ENCODE peak calls at places on chromosomes 12 and 14, in four cellular contexts. One of them, this sample, is unnamed.

GRCh38 chr12:95591731-95592130 is 40.5 kb upstream of the USP44 start:
- DNase-seq in WTC11: no peak
- DNase-seq in omental fat pad: no peak
- DNase-seq in nephron progenitor cell: no peak
- DNase-seq in this sample: no peak

GRCh38 chr14:69324341-69324931 is 64.5 kb downstream of the GALNT16 start:
- DNase-seq in WTC11: peak
- DNase-seq in omental fat pad: no peak
- DNase-seq in nephron progenitor cell: no peak
- DNase-seq in this sample: no peak

GRCh38 chr12:15322164-15323054 is at the start of gene PTPRO:
- DNase-seq in WTC11: peak
- DNase-seq in omental fat pad: no peak
- DNase-seq in nephron progenitor cell: peak
- DNase-seq in this sample: no peak

GRCh38 chr12:14256555-14257169 is 108.8 kb upstream of the ATF7IP start:
- DNase-seq in WTC11: peak
- DNase-seq in omental fat pad: peak
- DNase-seq in nephron progenitor cell: peak
- DNase-seq in this sample: peak

GRCh38 chr14:93784878-93785277 is 3.4 kb downstream of the PRIMA1 start:
- DNase-seq in WTC11: no peak
- DNase-seq in omental fat pad: no peak
- DNase-seq in nephron progenitor cell: no peak
- DNase-seq in this sample: no peak

GRCh38 chr12:47576256-47576655 is 129.6 kb downstream of the RPAP3 start:
- DNase-seq in WTC11: peak
- DNase-seq in omental fat pad: no peak
- DNase-seq in nephron progenitor cell: peak
- DNase-seq in this sample: no peak

GRCh38 chr12:73421832-73422231 is 1115.8 kb upstream of the ATXN7L3B start:
- DNase-seq in WTC11: no peak
- DNase-seq in omental fat pad: no peak
- DNase-seq in nephron progenitor cell: no peak
- DNase-seq in this sample: peak

GRCh38 chr12:93571854-93572711 is at the start of gene SOCS2:
- DNase-seq in WTC11: peak
- DNase-seq in omental fat pad: no peak
- DNase-seq in nephron progenitor cell: peak
- DNase-seq in this sample: peak

GRCh38 chr14:64185184-64185583 is 109.0 kb downstream of the ESR2 start:
- DNase-seq in WTC11: no peak
- DNase-seq in omental fat pad: no peak
- DNase-seq in nephron progenitor cell: no peak
- DNase-seq in this sample: no peak

GRCh38 chr12:66398931-66399625 is 96.8 kb downstream of the HELB start:
- DNase-seq in WTC11: no peak
- DNase-seq in omental fat pad: no peak
- DNase-seq in nephron progenitor cell: no peak
- DNase-seq in this sample: no peak

GRCh38 chr12:93237235-93237915 is 140.3 kb upstream of the NUDT4 start:
- DNase-seq in WTC11: no peak
- DNase-seq in omental fat pad: no peak
- DNase-seq in nephron progenitor cell: no peak
- DNase-seq in this sample: no peak

GRCh38 chr12:8844665-8845064 is 22.2 kb downstream of the A2ML1 start:
- DNase-seq in WTC11: no peak
- DNase-seq in omental fat pad: no peak
- DNase-seq in nephron progenitor cell: no peak
- DNase-seq in this sample: no peak

GRCh38 chr14:105199093-105199492 is 18.0 kb upstream of the NUDT14 start:
- DNase-seq in WTC11: no peak
- DNase-seq in omental fat pad: no peak
- DNase-seq in nephron progenitor cell: no peak
- DNase-seq in this sample: no peak

GRCh38 chr12:66129934-66130266 is 650 bp downstream of the LLPH start:
- DNase-seq in WTC11: no peak
- DNase-seq in omental fat pad: no peak
- DNase-seq in nephron progenitor cell: no peak
- DNase-seq in this sample: no peak

GRCh38 chr12:125856899-125857298 is 791.7 kb downstream of the AACS start:
- DNase-seq in WTC11: no peak
- DNase-seq in omental fat pad: no peak
- DNase-seq in nephron progenitor cell: no peak
- DNase-seq in this sample: no peak

GRCh38 chr14:79011091-79011919 is 841.1 kb downstream of the NRXN3 start:
- DNase-seq in WTC11: no peak
- DNase-seq in omental fat pad: no peak
- DNase-seq in nephron progenitor cell: peak
- DNase-seq in this sample: peak

GRCh38 chr12:100077367-100077766 is 65.3 kb downstream of the BLTP3B start:
- DNase-seq in WTC11: no peak
- DNase-seq in omental fat pad: no peak
- DNase-seq in nephron progenitor cell: no peak
- DNase-seq in this sample: no peak

GRCh38 chr12:76422878-76423438 is 74.7 kb upstream of the BBS10 start:
- DNase-seq in WTC11: no peak
- DNase-seq in omental fat pad: no peak
- DNase-seq in nephron progenitor cell: no peak
- DNase-seq in this sample: peak

GRCh38 chr12:80512781-80513180 is 68.7 kb downstream of the PTPRQ start:
- DNase-seq in WTC11: peak
- DNase-seq in omental fat pad: no peak
- DNase-seq in nephron progenitor cell: no peak
- DNase-seq in this sample: no peak

GRCh38 chr12:71160585-71160984 is 2.8 kb upstream of the TSPAN8 start:
- DNase-seq in WTC11: no peak
- DNase-seq in omental fat pad: no peak
- DNase-seq in nephron progenitor cell: no peak
- DNase-seq in this sample: no peak

GRCh38 chr12:104115587-104115975 is 22.4 kb downstream of the NFYB start:
- DNase-seq in WTC11: no peak
- DNase-seq in omental fat pad: no peak
- DNase-seq in nephron progenitor cell: no peak
- DNase-seq in this sample: no peak

GRCh38 chr12:115440438-115440837 is 756.5 kb upstream of the TBX3 start:
- DNase-seq in WTC11: no peak
- DNase-seq in omental fat pad: no peak
- DNase-seq in nephron progenitor cell: no peak
- DNase-seq in this sample: peak

GRCh38 chr12:103680591-103681065 is 93.6 kb downstream of the STAB2 start:
- DNase-seq in WTC11: no peak
- DNase-seq in omental fat pad: no peak
- DNase-seq in nephron progenitor cell: no peak
- DNase-seq in this sample: no peak

GRCh38 chr12:105341010-105341409 is 10.5 kb downstream of the C12orf75 start:
- DNase-seq in WTC11: no peak
- DNase-seq in omental fat pad: no peak
- DNase-seq in nephron progenitor cell: no peak
- DNase-seq in this sample: no peak

GRCh38 chr12:121592323-121592722 is 11.5 kb upstream of the KDM2B start:
- DNase-seq in WTC11: no peak
- DNase-seq in omental fat pad: no peak
- DNase-seq in nephron progenitor cell: no peak
- DNase-seq in this sample: no peak

GRCh38 chr14:24692382-24693352 is 58.7 kb upstream of the GZMB start:
- DNase-seq in WTC11: no peak
- DNase-seq in omental fat pad: no peak
- DNase-seq in nephron progenitor cell: no peak
- DNase-seq in this sample: no peak

GRCh38 chr14:26233126-26233525 is 364.7 kb downstream of the NOVA1 start:
- DNase-seq in WTC11: no peak
- DNase-seq in omental fat pad: no peak
- DNase-seq in nephron progenitor cell: no peak
- DNase-seq in this sample: no peak

GRCh38 chr12:114903394-114903748 is 219.4 kb upstream of the TBX3 start:
- DNase-seq in WTC11: no peak
- DNase-seq in omental fat pad: no peak
- DNase-seq in nephron progenitor cell: no peak
- DNase-seq in this sample: peak

GRCh38 chr12:54390668-54391551 is 6.4 kb upstream of the ZNF385A start:
- DNase-seq in WTC11: peak
- DNase-seq in omental fat pad: no peak
- DNase-seq in nephron progenitor cell: peak
- DNase-seq in this sample: no peak

GRCh38 chr14:96748371-96748770 is 48.8 kb upstream of the VRK1 start:
- DNase-seq in WTC11: no peak
- DNase-seq in omental fat pad: no peak
- DNase-seq in nephron progenitor cell: no peak
- DNase-seq in this sample: no peak

DNA sequence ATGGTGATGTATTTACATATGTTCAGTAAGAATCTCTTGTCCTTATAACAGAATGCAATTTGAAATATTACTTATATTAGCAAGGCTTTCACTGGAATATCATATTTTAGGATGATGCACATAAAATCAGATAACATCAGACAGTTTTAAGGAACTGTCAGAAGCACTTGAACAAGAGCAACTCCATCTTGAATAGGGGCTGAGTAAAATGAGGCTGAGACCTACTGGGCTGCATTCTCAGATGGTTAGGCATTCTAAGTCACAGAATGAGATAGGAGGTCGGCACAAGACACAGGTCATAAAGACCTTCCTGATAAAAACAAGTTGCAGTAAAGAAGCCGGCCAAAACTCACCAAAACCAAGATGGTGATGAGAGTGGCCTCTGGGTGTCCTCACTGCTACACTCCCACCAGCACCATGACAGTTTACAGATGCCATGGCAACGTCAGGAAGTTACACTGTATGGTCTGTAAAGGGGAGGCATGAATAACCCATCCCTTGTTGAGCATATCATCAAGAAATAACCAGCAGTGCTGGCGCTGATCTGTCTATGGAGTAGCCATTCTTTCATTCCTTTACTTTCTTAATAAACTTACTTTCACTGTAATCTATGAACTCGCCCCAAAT is 27.6 kb upstream of the ETV6 start:
- DNase-seq in WTC11: no peak
- DNase-seq in omental fat pad: no peak
- DNase-seq in nephron progenitor cell: no peak
- DNase-seq in this sample: no peak
- TF ChIP-seq CTCF in WTC11: no peak
- TF ChIP-seq CTCF in omental fat pad: no peak
- TF ChIP-seq CTCF in nephron progenitor cell: no peak
- TF ChIP-seq CTCF in this sample: no peak

GRCh38 chr12:108060054-108060453 is 69.0 kb upstream of the WSCD2 start:
- DNase-seq in WTC11: no peak
- DNase-seq in omental fat pad: no peak
- DNase-seq in nephron progenitor cell: no peak
- DNase-seq in this sample: no peak

GRCh38 chr12:108065061-108065460 is 64.0 kb upstream of the WSCD2 start:
- DNase-seq in WTC11: no peak
- DNase-seq in omental fat pad: no peak
- DNase-seq in nephron progenitor cell: peak
- DNase-seq in this sample: no peak

GRCh38 chr12:108060910-108061309 is 68.2 kb upstream of the WSCD2 start:
- DNase-seq in WTC11: no peak
- DNase-seq in omental fat pad: no peak
- DNase-seq in nephron progenitor cell: no peak
- DNase-seq in this sample: no peak

GRCh38 chr12:108066583-108067234 is 62.4 kb upstream of the WSCD2 start:
- DNase-seq in WTC11: no peak
- DNase-seq in omental fat pad: no peak
- DNase-seq in nephron progenitor cell: no peak
- DNase-seq in this sample: no peak

DNA sequence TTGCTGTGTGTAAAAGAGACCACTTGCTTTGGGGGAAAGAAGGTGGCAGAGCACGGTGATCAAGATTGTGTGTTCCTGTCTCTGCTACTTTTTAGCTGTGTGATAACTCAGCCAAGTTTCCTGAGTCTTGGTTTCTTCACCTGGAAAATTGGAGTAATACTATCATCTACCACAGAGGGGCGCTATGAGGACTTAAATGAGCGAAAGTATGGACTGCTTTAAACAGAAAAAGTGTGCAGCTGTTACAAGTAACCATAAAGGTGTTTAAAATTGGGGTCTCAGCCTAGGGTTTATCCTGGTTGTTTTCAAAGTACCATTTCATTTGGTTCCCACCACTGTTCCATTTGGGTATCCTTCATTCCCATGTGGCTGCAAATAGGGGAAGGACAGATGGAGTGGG is 65.9 kb upstream of the WSCD2 start:
- DNase-seq in WTC11: no peak
- DNase-seq in omental fat pad: no peak
- DNase-seq in nephron progenitor cell: no peak
- DNase-seq in this sample: no peak
- TF ChIP-seq CTCF in WTC11: peak
- TF ChIP-seq CTCF in omental fat pad: no peak
- TF ChIP-seq CTCF in nephron progenitor cell: peak
- TF ChIP-seq CTCF in this sample: peak

GRCh38 chr14:28756896-28757570 is 9.6 kb upstream of the FOXG1 start:
- DNase-seq in WTC11: peak
- DNase-seq in omental fat pad: no peak
- DNase-seq in nephron progenitor cell: peak
- DNase-seq in this sample: peak
- TF ChIP-seq CTCF in WTC11: peak
- TF ChIP-seq CTCF in omental fat pad: no peak
- TF ChIP-seq CTCF in nephron progenitor cell: peak
- TF ChIP-seq CTCF in this sample: peak

DNA sequence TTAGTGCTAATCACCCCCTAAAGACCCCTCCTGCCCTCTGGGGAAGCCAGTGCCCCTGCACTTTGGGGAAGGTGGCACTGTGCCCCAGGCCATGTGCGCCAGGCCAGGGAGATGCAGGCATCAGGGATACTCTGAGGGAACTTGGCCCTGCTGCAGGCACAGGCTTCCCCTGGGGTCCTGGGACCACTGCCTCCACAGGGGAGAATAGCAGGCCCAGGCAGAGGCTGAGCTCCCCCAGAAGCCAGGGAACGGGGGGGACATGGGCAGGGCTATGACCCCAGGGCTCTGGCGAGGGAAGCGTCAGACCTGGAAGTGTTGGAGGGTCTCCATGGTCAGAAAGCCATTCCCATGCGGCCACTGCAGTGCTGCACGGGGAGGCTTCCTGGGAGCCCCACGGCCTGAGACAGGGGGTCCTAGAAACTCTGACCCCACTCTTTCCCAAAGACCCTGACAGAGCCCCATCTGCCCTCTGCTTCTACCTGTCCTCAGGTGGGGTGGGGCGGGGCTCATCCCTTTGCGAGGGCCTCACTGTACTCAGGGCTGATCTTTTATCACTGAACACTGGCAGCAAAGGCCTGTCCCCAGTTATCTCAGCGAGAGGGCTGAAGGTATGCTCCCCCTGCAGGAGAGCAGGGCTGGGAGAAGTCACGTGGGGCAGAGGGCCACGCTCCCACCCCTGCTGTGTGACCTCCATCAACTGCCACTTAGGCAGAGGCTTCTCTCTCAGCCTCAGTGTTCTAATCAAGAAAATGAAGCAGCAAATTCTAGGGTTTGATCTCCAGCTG is 160.0 kb downstream of the CALM1 start:
- DNase-seq in WTC11: no peak
- DNase-seq in omental fat pad: no peak
- DNase-seq in nephron progenitor cell: no peak
- DNase-seq in this sample: no peak
- TF ChIP-seq CTCF in WTC11: no peak
- TF ChIP-seq CTCF in omental fat pad: no peak
- TF ChIP-seq CTCF in nephron progenitor cell: no peak
- TF ChIP-seq CTCF in this sample: no peak